ENCODE peak calls at places on chromosomes 12 and 14, in nine cellular contexts. K is H9, L is lung, G is right cardiac atrium, M is fibroblast of lung, A is tibial nerve, E is A549, N is mesendoderm, C is ascending aorta. F is an unnamed sample. For H3K4me1, the result is how much of the 10 kb centered on the place peaks cover.

GRCh38 chr14:70018246-70018645 is 139.0 kb downstream of the SMOC1 start:
- DNase-seq in E (no peak), N (no peak), M (no peak), K (no peak), C (no peak), A (no peak), G (no peak), L (no peak), F (no peak)

GRCh38 chr12:78961171-78961570 is 96.6 kb downstream of the SYT1 start:
- DNase-seq in A (no peak), K (no peak), C (no peak), N (no peak), M (no peak), L (no peak), E (no peak), G (no peak), F (no peak)

GRCh38 chr14:54981698-54982097 is 45.2 kb downstream of the WDHD1 start:
- DNase-seq in N (no peak), M (peak), K (no peak), C (no peak), E (peak), G (no peak), L (no peak), A (no peak), F (no peak)

GRCh38 chr14:68544150-68544892 is 248.5 kb downstream of the ZFP36L1 start:
- DNase-seq in E (no peak), A (peak), N (no peak), M (peak), K (no peak), G (peak), C (peak), L (peak), F (no peak)

GRCh38 chr12:100895197-100895596 is 100.6 kb downstream of the ANO4 start:
- DNase-seq in G (no peak), N (no peak), A (no peak), L (no peak), K (no peak), C (no peak), M (no peak), E (no peak), F (no peak)

GRCh38 chr12:46266382-46266791 is 2.5 kb downstream of the SLC38A1 start:
- DNase-seq in E (peak), K (no peak), G (no peak), C (no peak), A (no peak), N (peak), L (no peak), M (peak), F (peak)

GRCh38 chr14:41609704-41610183 is 3.1 kb downstream of the LRFN5 start:
- DNase-seq in K (peak), L (no peak), A (peak), C (no peak), M (peak), E (peak), N (peak), G (peak), F (no peak)

GRCh38 chr12:56358836-56359532 is 923 bp downstream of the STAT2 start:
- DNase-seq in N (no peak), L (no peak), E (no peak), M (peak), C (no peak), A (peak), G (no peak), K (no peak), F (no peak)

GRCh38 chr14:32230695-32231280 is 27.7 kb upstream of the RNU6-8 start:
- DNase-seq in G (no peak), K (no peak), L (no peak), M (peak), E (peak), N (no peak), C (no peak), A (no peak), F (no peak)

GRCh38 chr14:58048219-58048618 is 103.8 kb downstream of the ARMH4 start:
- DNase-seq in M (no peak), G (no peak), L (no peak), E (no peak), C (no peak), N (no peak), K (no peak), A (no peak), F (no peak)

GRCh38 chr12:87163122-87163521 is 866.1 kb downstream of the C12orf50 start:
- DNase-seq in A (no peak), G (no peak), M (no peak), N (no peak), C (no peak), K (no peak), E (no peak), L (no peak), F (no peak)

GRCh38 chr12:116631619-116632018 is 72.4 kb downstream of the MAP1LC3B2 start:
- DNase-seq in L (no peak), E (no peak), N (peak), A (no peak), G (no peak), C (no peak), M (no peak), K (no peak), F (no peak)

GRCh38 chr14:31927348-31927826 is 149.7 kb upstream of the ARHGAP5 start:
- DNase-seq in K (peak), G (peak), A (no peak), L (no peak), C (no peak), E (peak), M (peak), N (peak), F (no peak)

GRCh38 chr12:84738481-84738972 is 174.1 kb downstream of the SLC6A15 start:
- DNase-seq in C (no peak), A (no peak), E (no peak), N (no peak), M (peak), G (no peak), K (no peak), L (no peak), F (no peak)

GRCh38 chr14:52919971-52920370 is 30.9 kb downstream of the FERMT2 start:
- DNase-seq in G (no peak), E (no peak), M (peak), L (no peak), C (no peak), A (no peak), K (no peak), N (no peak), F (no peak)

GRCh38 chr14:52926994-52927393 is 23.9 kb downstream of the FERMT2 start:
- DNase-seq in E (peak), M (peak), L (no peak), N (no peak), K (no peak), G (no peak), A (no peak), C (no peak), F (no peak)

GRCh38 chr14:52922059-52922458 is 28.8 kb downstream of the FERMT2 start:
- DNase-seq in E (no peak), C (no peak), A (no peak), N (peak), K (no peak), G (no peak), M (no peak), L (no peak), F (no peak)

GRCh38 chr14:52922656-52923055 is 28.2 kb downstream of the FERMT2 start:
- DNase-seq in N (no peak), A (no peak), L (no peak), K (no peak), C (no peak), M (no peak), G (no peak), E (no peak), F (no peak)

DNA sequence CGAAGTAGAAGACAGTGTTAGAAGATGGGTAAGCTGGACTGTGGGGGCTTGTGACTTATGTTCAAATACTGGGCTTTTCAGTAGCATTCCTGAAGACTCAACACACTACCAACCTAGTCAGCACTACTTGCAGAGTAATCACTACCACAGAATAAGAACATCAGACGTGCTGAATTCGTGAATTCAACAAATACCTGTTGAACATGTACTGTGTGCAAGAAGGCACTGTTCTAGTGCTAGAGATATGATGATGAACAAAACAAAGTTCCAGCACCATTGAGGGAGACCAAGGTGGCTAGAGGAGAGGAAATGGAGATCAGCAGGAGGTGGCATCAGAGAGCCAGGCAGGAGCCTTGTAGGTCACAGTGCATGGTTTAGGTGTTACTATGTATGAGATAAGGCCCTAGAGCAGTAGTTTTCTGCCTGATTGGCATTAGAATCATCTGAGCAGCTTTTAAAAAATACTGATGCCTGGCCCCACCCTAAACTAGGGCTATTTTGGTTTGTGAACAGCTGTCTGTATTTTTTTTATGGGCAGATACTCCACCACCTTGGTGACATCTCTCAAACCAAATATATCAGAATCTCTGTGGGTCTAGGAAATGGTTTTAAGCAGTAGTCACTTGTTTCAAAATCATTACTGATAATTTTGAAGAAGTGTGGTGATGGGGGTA is 26.8 kb downstream of the FERMT2 start:
- DNase-seq in N (peak), K (peak), C (no peak), G (no peak), A (no peak), M (no peak), E (peak), L (no peak), F (no peak)
- H3K4me1 ChIP-seq in N (under half), K (under half), C (half or more), G (under half), A (under half), M (under half), E (half or more), L (under half), F (under half)

GRCh38 chr12:105468464-105468863 is 138.0 kb downstream of the C12orf75 start:
- DNase-seq in G (no peak), A (no peak), C (no peak), M (no peak), N (no peak), E (no peak), L (no peak), K (no peak), F (no peak)

GRCh38 chr12:105469182-105469581 is 138.7 kb downstream of the C12orf75 start:
- DNase-seq in E (no peak), A (no peak), M (no peak), L (no peak), G (no peak), C (no peak), N (no peak), K (no peak), F (no peak)

GRCh38 chr12:105470601-105471000 is 140.1 kb downstream of the C12orf75 start:
- DNase-seq in M (no peak), L (no peak), K (peak), G (no peak), E (no peak), A (no peak), N (no peak), C (no peak), F (no peak)

GRCh38 chr12:105469701-105470100 is 139.2 kb downstream of the C12orf75 start:
- DNase-seq in M (no peak), E (no peak), G (no peak), K (peak), N (no peak), C (no peak), A (no peak), L (no peak), F (no peak)

DNA sequence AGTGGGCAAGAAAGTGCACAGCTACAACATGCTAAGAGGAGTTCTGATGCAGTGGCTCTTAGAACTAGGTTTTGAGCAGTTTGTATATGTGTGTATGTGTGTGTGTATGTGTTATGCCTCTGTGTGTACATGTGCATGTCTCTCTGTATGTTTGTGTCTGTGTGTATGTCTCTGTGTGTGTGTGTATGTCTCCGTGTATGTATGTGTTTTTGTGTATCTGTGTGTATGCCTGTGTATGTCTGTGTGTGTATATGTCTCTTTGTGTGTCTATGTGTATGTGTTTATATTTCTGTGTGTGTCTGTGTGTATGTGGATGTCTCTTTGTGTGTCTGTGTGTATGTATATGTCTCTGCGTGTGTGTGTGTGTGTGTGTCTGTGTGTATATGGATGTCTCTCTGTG is 139.6 kb downstream of the C12orf75 start:
- DNase-seq in E (no peak), M (no peak), C (no peak), L (no peak), A (no peak), G (no peak), N (no peak), K (peak), F (no peak)
- H3K27ac ChIP-seq in E (no peak), M (no peak), C (peak), L (peak), A (no peak), G (peak), N (no peak), K (no peak), F (no peak)

GRCh38 chr12:10365716-10366433 is 24.0 kb downstream of the KLRK1 start:
- DNase-seq in N (peak), G (no peak), E (no peak), M (peak), C (no peak), K (no peak), L (no peak), A (no peak), F (peak)
- H3K4me1 ChIP-seq in N (under half), G (under half), E (under half), M (under half), C (under half), K (under half), L (under half), A (under half), F (under half)

GRCh38 chr12:2140858-2141519 is 88.2 kb downstream of the CACNA1C start:
- DNase-seq in M (no peak), N (no peak), A (no peak), C (no peak), E (no peak), K (no peak), L (no peak), G (no peak), F (no peak)
- H3K27ac ChIP-seq in M (no peak), N (no peak), A (no peak), C (no peak), E (no peak), K (no peak), L (peak), G (no peak), F (no peak)

DNA sequence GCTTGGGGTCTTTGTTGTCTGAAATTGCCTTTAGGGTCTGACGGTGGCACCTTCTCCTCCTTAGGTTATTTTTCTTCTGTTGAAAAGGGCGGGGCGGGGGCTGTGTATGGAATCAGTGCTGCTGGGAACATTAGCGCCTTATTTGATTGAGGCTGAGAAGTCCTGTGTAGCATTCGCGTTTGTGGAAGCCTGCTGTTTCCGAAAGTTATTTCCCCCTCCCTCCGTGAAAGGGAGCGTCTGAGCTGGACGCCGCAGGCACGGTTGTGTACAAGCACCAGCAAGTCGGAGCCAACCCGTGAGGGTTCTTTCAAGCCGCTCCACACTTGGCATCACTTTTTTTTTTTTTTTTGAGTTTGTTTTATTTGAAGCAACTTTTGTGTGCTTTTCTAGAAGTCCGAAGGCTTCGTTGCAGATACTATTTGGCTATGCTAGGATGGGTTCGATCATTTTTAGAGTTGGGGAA is 1.1 kb downstream of the SYNE2 start:
- DNase-seq in M (peak), E (peak), G (peak), C (no peak), N (peak), A (peak), L (peak), K (no peak), F (peak)
- H3K4me1 ChIP-seq in M (under half), E (under half), G (under half), C (under half), N (under half), A (under half), L (under half), K (under half), F (under half)

GRCh38 chr12:94208433-94208921 is 60.1 kb downstream of the PLXNC1 start:
- DNase-seq in K (no peak), E (no peak), L (no peak), M (no peak), A (peak), N (no peak), G (no peak), C (no peak), F (no peak)
- H3K27ac ChIP-seq in K (no peak), E (no peak), L (no peak), M (no peak), A (peak), N (no peak), G (peak), C (peak), F (peak)

GRCh38 chr14:92962831-92963095 is 39.8 kb downstream of the CHGA start:
- DNase-seq in C (no peak), E (no peak), G (no peak), L (no peak), A (no peak), M (no peak), N (no peak), K (no peak), F (no peak)

GRCh38 chr14:92962031-92962830 is 39.3 kb downstream of the CHGA start:
- DNase-seq in G (no peak), L (no peak), M (no peak), A (no peak), K (no peak), C (no peak), N (no peak), E (no peak), F (no peak)

GRCh38 chr14:92963301-92964123 is 40.6 kb downstream of the CHGA start:
- DNase-seq in E (no peak), A (no peak), G (peak), L (no peak), N (no peak), C (no peak), M (no peak), K (no peak), F (no peak)

GRCh38 chr14:92961567-92961855 is 38.6 kb downstream of the CHGA start:
- DNase-seq in A (no peak), G (no peak), E (no peak), K (no peak), N (no peak), L (no peak), M (no peak), C (no peak), F (no peak)

GRCh38 chr14:92964124-92965109 is 41.5 kb downstream of the CHGA start:
- DNase-seq in G (peak), C (no peak), A (no peak), E (peak), N (no peak), K (no peak), M (no peak), L (no peak), F (no peak)
- H3K4me1 ChIP-seq in G (under half), C (under half), A (under half), E (under half), N (under half), K (under half), M (under half), L (under half), F (under half)

GRCh38 chr14:96461950-96462798 is 40.0 kb upstream of the PAPOLA start:
- DNase-seq in K (peak), N (peak), A (no peak), G (no peak), C (no peak), M (no peak), L (no peak), E (no peak), F (peak)

GRCh38 chr14:96466918-96467317 is 35.3 kb upstream of the PAPOLA start:
- DNase-seq in M (no peak), G (no peak), K (no peak), L (no peak), C (no peak), A (no peak), E (no peak), N (no peak), F (no peak)

GRCh38 chr14:96459851-96460250 is 42.3 kb upstream of the PAPOLA start:
- DNase-seq in G (no peak), K (no peak), C (no peak), N (no peak), E (no peak), A (no peak), L (no peak), M (no peak), F (no peak)

GRCh38 chr14:96464136-96464535 is 38.0 kb upstream of the PAPOLA start:
- DNase-seq in A (no peak), E (no peak), K (no peak), N (no peak), M (no peak), G (no peak), C (no peak), L (no peak), F (no peak)
- H3K27ac ChIP-seq in A (no peak), E (no peak), K (no peak), N (no peak), M (no peak), G (no peak), C (no peak), L (no peak), F (no peak)

DNA sequence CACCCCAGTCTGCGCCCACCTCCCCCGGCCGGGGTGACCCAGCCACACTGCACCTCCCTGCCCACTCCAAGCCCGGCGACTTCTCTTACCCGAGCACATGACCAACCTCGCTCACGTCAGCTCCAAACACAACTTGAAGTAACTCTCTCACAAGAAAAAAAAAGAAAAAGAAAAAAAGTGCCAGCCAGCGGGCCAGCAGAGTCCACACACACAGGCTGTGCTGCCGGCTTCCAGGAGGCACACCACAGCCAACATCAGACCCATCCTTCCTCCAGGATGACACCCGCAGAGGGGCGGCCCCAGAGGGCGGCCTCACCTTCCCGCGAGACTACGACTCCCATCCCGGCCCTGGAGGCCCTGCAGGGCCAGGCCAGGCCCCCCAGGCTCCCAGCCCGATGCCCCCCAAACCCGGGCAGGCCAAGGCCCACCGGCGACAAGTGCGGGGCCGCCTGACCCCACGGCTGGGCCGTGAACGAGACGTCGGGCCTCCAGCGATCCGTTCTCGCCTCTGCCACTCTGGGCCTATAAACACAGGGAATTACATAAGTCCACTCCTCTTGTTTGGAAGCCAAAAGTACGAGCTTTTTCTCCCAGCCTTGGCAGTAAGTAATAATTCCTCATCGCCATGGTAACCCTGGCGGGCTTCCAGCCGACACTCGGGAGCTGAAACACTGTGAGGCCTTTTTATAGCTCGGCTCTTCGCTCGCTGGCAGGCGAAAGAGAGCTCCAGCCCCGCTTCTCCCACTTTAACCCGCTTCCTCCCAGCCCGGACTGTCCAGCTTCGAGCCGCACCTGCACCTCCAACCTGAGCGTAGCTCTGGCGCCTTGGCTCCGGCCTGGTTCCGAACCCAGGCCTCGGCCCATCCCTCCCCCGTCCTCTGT is 49.1 kb downstream of the NCOR2 start:
- DNase-seq in L (peak), M (peak), E (peak), G (peak), A (peak), K (no peak), C (peak), N (peak), F (peak)
- H3K4me1 ChIP-seq in L (under half), M (under half), E (half or more), G (under half), A (under half), K (under half), C (half or more), N (under half), F (under half)